ENCODE peak calls at places on chromosomes 13 and 19, in four cellular contexts. V is heart right ventricle, D is SK-N-SH, P is pancreas. Y is an unnamed sample.
A peak's percentile ranks its signal among the peaks of the same experiment; 100 is the strongest.

GRCh38 chr13:113935523-113935922 is 38.4 kb downstream of the C13orf46 start:
- DNase-seq in V (no peak), D (peak; percentile 55), P (peak; percentile 33), Y (peak; percentile 26)

GRCh38 chr13:50357586-50358118 is 342.4 kb downstream of the KCNRG start:
- DNase-seq in V (no peak), D (no peak), P (no peak), Y (no peak)

GRCh38 chr13:60887711-60888110 is 490.7 kb downstream of the TDRD3 start:
- DNase-seq in V (no peak), D (no peak), P (no peak), Y (no peak)

GRCh38 chr19:49593233-49594113 is 2.5 kb downstream of the PRR12 start:
- DNase-seq in V (peak; percentile 92), D (peak; percentile 99), P (peak; percentile 92), Y (peak; percentile 96)

GRCh38 chr19:48568345-48568886 is 16.4 kb downstream of the SULT2B1 start:
- DNase-seq in V (peak; percentile 84), D (peak; percentile 68), P (peak; percentile 82), Y (peak; percentile 91)

GRCh38 chr13:79662882-79663281 is 181.9 kb downstream of the NDFIP2 start:
- DNase-seq in V (peak; percentile 21), D (no peak), P (no peak), Y (no peak)

GRCh38 chr13:98228661-98229349 is 51.7 kb upstream of the RNF113B start:
- DNase-seq in V (no peak), D (no peak), P (no peak), Y (no peak)

GRCh38 chr13:38763446-38764381 is 76.8 kb downstream of the FREM2 start:
- DNase-seq in V (no peak), D (peak; percentile 36), P (no peak), Y (no peak)

GRCh38 chr19:3699741-3700241 is 477 bp downstream of the PIP5K1C start:
- DNase-seq in V (no peak), D (peak; percentile 75), P (no peak), Y (no peak)

GRCh38 chr19:15453091-15453498 is 3.3 kb upstream of the WIZ start:
- DNase-seq in V (peak; percentile 52), D (peak; percentile 75), P (peak; percentile 73), Y (no peak)

GRCh38 chr19:12994701-12995595 is at the start of gene NFIX:
- DNase-seq in V (peak; percentile 78), D (peak; percentile 86), P (peak; percentile 86), Y (peak; percentile 87)

GRCh38 chr13:34469212-34469983 is 472.7 kb upstream of the NBEA start:
- DNase-seq in V (no peak), D (peak; percentile 38), P (no peak), Y (no peak)

GRCh38 chr19:4220188-4220587 is 9.1 kb upstream of the EBI3 start:
- DNase-seq in V (no peak), D (no peak), P (no peak), Y (no peak)

GRCh38 chr19:13154911-13155471 is 4.8 kb downstream of the IER2 start:
- DNase-seq in V (no peak), D (peak; percentile 61), P (peak; percentile 97), Y (peak; percentile 94)

GRCh38 chr19:51511353-51511752 is 9.8 kb upstream of the SIGLEC12 start:
- DNase-seq in V (no peak), D (peak; percentile 27), P (no peak), Y (no peak)

GRCh38 chr19:49475191-49475932 is 1.3 kb downstream of the FLT3LG start:
- DNase-seq in V (no peak), D (no peak), P (no peak), Y (no peak)

GRCh38 chr13:67416047-67416925 is 186.2 kb upstream of the PCDH9 start:
- DNase-seq in V (no peak), D (peak; percentile 32), P (peak; percentile 58), Y (peak; percentile 72)

GRCh38 chr19:16370671-16371391 is 46.2 kb downstream of the KLF2 start:
- DNase-seq in V (no peak), D (no peak), P (no peak), Y (peak; percentile 61)

GRCh38 chr13:60327551-60327950 is 69.5 kb upstream of the TDRD3 start:
- DNase-seq in V (no peak), D (no peak), P (no peak), Y (no peak)

GRCh38 chr13:99150575-99151370 is 49.9 kb upstream of the UBAC2 start:
- DNase-seq in V (no peak), D (no peak), P (no peak), Y (no peak)

GRCh38 chr19:511101-511841 is 4.0 kb downstream of the TPGS1 start:
- DNase-seq in V (no peak), D (no peak), P (no peak), Y (peak; percentile 72)

GRCh38 chr19:13342672-13343071 is 163.6 kb downstream of the CACNA1A start:
- DNase-seq in V (no peak), D (no peak), P (no peak), Y (no peak)

GRCh38 chr19:5260381-5260967 is 80.1 kb downstream of the PTPRS start:
- DNase-seq in V (no peak), D (no peak), P (no peak), Y (no peak)

GRCh38 chr13:64723735-64724134 is 2506.4 kb downstream of the PCDH9 start:
- DNase-seq in V (no peak), D (peak; percentile 51), P (no peak), Y (no peak)

GRCh38 chr13:23087884-23088283 is 92.9 kb upstream of the SGCG start:
- DNase-seq in V (no peak), D (peak; percentile 34), P (no peak), Y (no peak)

GRCh38 chr19:58154679-58155648 is 4.4 kb upstream of the ZNF329 start:
- DNase-seq in V (peak; percentile 99), D (peak; percentile 97), P (peak; percentile 100), Y (peak; percentile 98)

GRCh38 chr13:40992678-40993077 is 26.4 kb downstream of the ELF1 start:
- DNase-seq in V (no peak), D (peak; percentile 30), P (no peak), Y (no peak)

GRCh38 chr19:711224-711623 is 2.5 kb downstream of the PALM start:
- DNase-seq in V (no peak), D (no peak), P (no peak), Y (no peak)

GRCh38 chr13:53138369-53139036 is 109.9 kb downstream of the OLFM4 start:
- DNase-seq in V (peak; percentile 33), D (no peak), P (no peak), Y (no peak)

GRCh38 chr19:6761053-6761676 is 6.1 kb downstream of the SH2D3A start:
- DNase-seq in V (no peak), D (peak; percentile 77), P (no peak), Y (no peak)

GRCh38 chr19:32606289-32606688 is 25.3 kb downstream of the PDCD5 start:
- DNase-seq in V (no peak), D (no peak), P (no peak), Y (no peak)

GRCh38 chr19:927044-927706 is 1.3 kb downstream of the ARID3A start:
- DNase-seq in V (peak; percentile 71), D (peak; percentile 78), P (no peak), Y (peak; percentile 93)

GRCh38 chr19:38003427-38004099 is 96.6 kb downstream of the SIPA1L3 start:
- DNase-seq in V (peak; percentile 65), D (peak; percentile 68), P (peak; percentile 72), Y (peak; percentile 73)

GRCh38 chr13:78067290-78067689 is 148.7 kb upstream of the EDNRB start:
- DNase-seq in V (no peak), D (no peak), P (no peak), Y (no peak)

GRCh38 chr13:32408296-32408998 is 19.5 kb downstream of the N4BP2L1 start:
- DNase-seq in V (no peak), D (no peak), P (no peak), Y (no peak)

GRCh38 chr19:40229484-40229883 is 3.0 kb upstream of the CCNP start:
- DNase-seq in V (no peak), D (no peak), P (no peak), Y (no peak)
- H3K4me1 ChIP-seq in V (peaks cover 23% of the 10 kb centered on the region), D (peaks cover 8% of the 10 kb centered on the region), P (peaks cover 10% of the 10 kb centered on the region), Y (peaks cover 20% of the 10 kb centered on the region)

GRCh38 chr13:20430296-20430695 is 95.4 kb downstream of the CRYL1 start:
- DNase-seq in V (no peak), D (no peak), P (no peak), Y (no peak)

GRCh38 chr13:20431080-20431479 is 94.6 kb downstream of the CRYL1 start:
- DNase-seq in V (no peak), D (no peak), P (no peak), Y (no peak)

GRCh38 chr13:20426766-20427448 is 98.8 kb downstream of the CRYL1 start:
- DNase-seq in V (no peak), D (no peak), P (no peak), Y (no peak)

GRCh38 chr13:20429682-20430081 is 96.0 kb downstream of the CRYL1 start:
- DNase-seq in V (no peak), D (no peak), P (no peak), Y (no peak)

GRCh38 chr13:20428666-20429644 is 96.7 kb downstream of the CRYL1 start:
- DNase-seq in V (no peak), D (no peak), P (no peak), Y (no peak)
- H3K4me1 ChIP-seq in V (peaks cover 5% of the 10 kb centered on the region), D (no peaks in the 10 kb centered on the region), P (no peaks in the 10 kb centered on the region), Y (no peaks in the 10 kb centered on the region)

GRCh38 chr19:46978470-46978869 is 41.2 kb upstream of the NPAS1 start:
- DNase-seq in V (no peak), D (no peak), P (no peak), Y (no peak)

GRCh38 chr19:46981296-46981695 is 38.3 kb upstream of the NPAS1 start:
- DNase-seq in V (no peak), D (no peak), P (no peak), Y (no peak)

GRCh38 chr19:46979103-46979769 is 40.4 kb upstream of the NPAS1 start:
- DNase-seq in V (no peak), D (no peak), P (no peak), Y (no peak)

GRCh38 chr19:46979770-46980105 is 39.9 kb upstream of the NPAS1 start:
- DNase-seq in V (no peak), D (no peak), P (no peak), Y (no peak)

GRCh38 chr19:46980756-46981155 is 38.9 kb upstream of the NPAS1 start:
- DNase-seq in V (no peak), D (no peak), P (no peak), Y (no peak)
- H3K4me1 ChIP-seq in V (peaks cover 60% of the 10 kb centered on the region), D (peaks cover 52% of the 10 kb centered on the region), P (peaks cover 32% of the 10 kb centered on the region), Y (peaks cover 60% of the 10 kb centered on the region)

DNA sequence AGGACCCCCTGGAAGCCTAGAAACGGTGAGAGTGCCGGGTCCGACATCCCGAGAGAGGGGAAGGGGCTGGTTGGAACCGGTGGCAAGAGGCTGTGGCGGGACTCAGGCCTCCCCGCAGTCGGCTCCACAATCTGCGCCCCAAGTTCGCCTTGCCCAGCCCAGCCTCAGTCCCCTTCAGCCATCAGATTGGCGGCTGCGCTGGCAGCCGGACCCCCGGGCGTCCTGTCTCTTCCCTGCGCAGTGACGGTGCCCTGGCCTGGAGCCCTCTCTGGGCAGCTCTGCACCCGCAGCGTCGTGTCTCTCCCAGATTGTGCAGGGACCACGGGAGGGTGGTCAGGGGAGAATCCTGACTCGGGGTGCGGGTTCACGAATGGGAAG is 315 bp downstream of the ZNF492 start:
- DNase-seq in V (peak; percentile 18), D (peak; percentile 50), P (no peak), Y (no peak)
- H3K4me1 ChIP-seq in V (peaks cover 4% of the 10 kb centered on the region), D (no peaks in the 10 kb centered on the region), P (no peaks in the 10 kb centered on the region), Y (no peaks in the 10 kb centered on the region)

GRCh38 chr19:8475005-8475404 is 27.4 kb downstream of the PRAM1 start:
- DNase-seq in V (no peak), D (no peak), P (no peak), Y (no peak)
- H3K4me1 ChIP-seq in V (peaks cover 15% of the 10 kb centered on the region), D (no peaks in the 10 kb centered on the region), P (no peaks in the 10 kb centered on the region), Y (peaks cover 14% of the 10 kb centered on the region)

Y was measured in upper lobe of right lung.